ENCODE peak calls at places on chromosomes 2 and 18, in six cellular contexts. D is CD8-positive, alpha-beta T cell; X is HEK293T; I is pons; M is astrocyte of the hippocampus; Y is non-pigmented ciliary epithelial cell. H is an unnamed sample.

GRCh38 chr18:32473325-32473724 is 2.6 kb upstream of the GAREM1 start:
- DNase-seq in D (no peak), X (no peak), M (no peak), Y (no peak), I (no peak), H (no peak)

GRCh38 chr18:3726241-3726951 is 276.4 kb downstream of the TGIF1 start:
- DNase-seq in Y (no peak), M (no peak), I (no peak), X (no peak), D (no peak), H (no peak)

GRCh38 chr2:240728827-240729226 is 37.2 kb downstream of the AQP12A start:
- DNase-seq in Y (no peak), M (no peak), I (no peak), X (no peak), D (no peak), H (no peak)

GRCh38 chr2:85230637-85231036 is 97.2 kb downstream of the TGOLN2 start:
- DNase-seq in I (no peak), M (no peak), X (no peak), Y (no peak), D (no peak), H (no peak)

GRCh38 chr2:144215701-144216675 is 303.9 kb downstream of the ZEB2 start:
- DNase-seq in M (no peak), D (no peak), I (no peak), Y (no peak), X (no peak), H (no peak)

GRCh38 chr2:162058973-162059668 is 14.9 kb downstream of the DPP4 start:
- DNase-seq in I (no peak), D (no peak), Y (no peak), M (peak), X (no peak), H (no peak)

GRCh38 chr18:32803571-32803970 is 30.7 kb upstream of the KLHL14 start:
- DNase-seq in M (peak), I (no peak), Y (peak), D (no peak), X (no peak), H (no peak)

GRCh38 chr2:196206804-196207203 is 35.4 kb upstream of the STK17B start:
- DNase-seq in X (no peak), I (peak), Y (no peak), D (no peak), M (no peak), H (no peak)

GRCh38 chr2:72136349-72136748 is 11.3 kb downstream of the CYP26B1 start:
- DNase-seq in Y (no peak), X (no peak), I (peak), M (peak), D (no peak), H (no peak)

GRCh38 chr2:114784046-114784445 is 341.6 kb downstream of the DPP10 start:
- DNase-seq in I (no peak), D (no peak), Y (no peak), X (no peak), M (no peak), H (no peak)

GRCh38 chr18:62717059-62717849 is 1.9 kb downstream of the PHLPP1 start:
- DNase-seq in X (no peak), D (peak), Y (no peak), M (peak), I (peak), H (peak)

GRCh38 chr2:205276071-205276777 is 406.1 kb upstream of the NRP2 start:
- DNase-seq in D (no peak), X (no peak), M (no peak), I (no peak), Y (no peak), H (no peak)

GRCh38 chr2:158487419-158487818 is 30.7 kb downstream of the PKP4 start:
- DNase-seq in X (no peak), I (peak), M (peak), D (no peak), Y (no peak), H (no peak)

GRCh38 chr18:50754297-50754696 is 65.5 kb downstream of the MRO start:
- DNase-seq in M (no peak), X (no peak), Y (no peak), D (no peak), I (no peak), H (no peak)

H was measured in T-helper 9 cell.